ENCODE peak calls at places on chromosomes 2 and 18, in five cellular contexts. O is lower lobe of right lung, V is tibial artery, X is mesenteric fat pad, B is body of pancreas. I is an unnamed sample.

GRCh38 chr2:47354013-47354816 is 48.7 kb upstream of the MSH2 start:
- DNase-seq in O (no peak), V (no peak), X (peak), B (no peak), I (no peak)

GRCh38 chr2:71463342-71463654 is 9.9 kb downstream of the DYSF start:
- DNase-seq in O (no peak), V (no peak), X (no peak), B (no peak), I (no peak)

GRCh38 chr2:190488516-190489220 is 45.9 kb downstream of the NEMP2 start:
- DNase-seq in O (no peak), V (no peak), X (no peak), B (no peak), I (no peak)

GRCh38 chr18:42183746-42184145 is 228.7 kb downstream of the PIK3C3 start:
- DNase-seq in O (no peak), V (no peak), X (no peak), B (no peak), I (no peak)

GRCh38 chr18:44921974-44922373 is 241.3 kb downstream of the SETBP1 start:
- DNase-seq in O (no peak), V (no peak), X (no peak), B (no peak), I (no peak)

GRCh38 chr2:118729760-118730159 is 117.7 kb downstream of the EN1 start:
- DNase-seq in O (no peak), V (no peak), X (no peak), B (no peak), I (no peak)

GRCh38 chr2:28252308-28252707 is 140.3 kb upstream of the FOSL2 start:
- DNase-seq in O (no peak), V (no peak), X (no peak), B (no peak), I (no peak)

GRCh38 chr2:105804266-105804665 is 59.6 kb downstream of the NCK2 start:
- DNase-seq in O (no peak), V (no peak), X (no peak), B (no peak), I (peak)

GRCh38 chr2:29182920-29183319 is 67.7 kb downstream of the CLIP4 start:
- DNase-seq in O (no peak), V (no peak), X (no peak), B (no peak), I (no peak)

GRCh38 chr2:183123117-183123958 is 905 bp upstream of the NUP35 start:
- DNase-seq in O (no peak), V (no peak), X (no peak), B (no peak), I (no peak)

GRCh38 chr2:238701907-238702206 is 146.0 kb upstream of the TWIST2 start:
- DNase-seq in O (no peak), V (no peak), X (no peak), B (no peak), I (no peak)

GRCh38 chr2:239386872-239387445 is 13.9 kb downstream of the HDAC4 start:
- DNase-seq in O (peak), V (no peak), X (no peak), B (no peak), I (no peak)

GRCh38 chr2:118698564-118698963 is 148.9 kb downstream of the EN1 start:
- DNase-seq in O (no peak), V (no peak), X (peak), B (no peak), I (no peak)

GRCh38 chr2:29074401-29074800 is at the start of gene PCARE:
- DNase-seq in O (no peak), V (no peak), X (no peak), B (no peak), I (no peak)

GRCh38 chr2:217167531-217167930 is 307.7 kb upstream of the TNP1 start:
- DNase-seq in O (no peak), V (no peak), X (no peak), B (no peak), I (no peak)

GRCh38 chr18:27363918-27364317 is 178.8 kb upstream of the CHST9 start:
- DNase-seq in O (no peak), V (no peak), X (no peak), B (no peak), I (no peak)

GRCh38 chr18:47316924-47317323 is 65.5 kb upstream of the SKOR2 start:
- DNase-seq in O (no peak), V (no peak), X (no peak), B (no peak), I (no peak)

GRCh38 chr2:20106746-20107145 is 55.3 kb upstream of the LAPTM4A start:
- DNase-seq in O (peak), V (no peak), X (no peak), B (peak), I (no peak)

GRCh38 chr2:48589170-48589767 is 28.4 kb upstream of the GTF2A1L start:
- DNase-seq in O (no peak), V (peak), X (no peak), B (peak), I (peak)

GRCh38 chr2:239040152-239040761 is 192.4 kb downstream of the TWIST2 start:
- DNase-seq in O (no peak), V (no peak), X (no peak), B (no peak), I (no peak)

GRCh38 chr2:216887132-216887531 is 27.3 kb upstream of the TNP1 start:
- DNase-seq in O (no peak), V (no peak), X (no peak), B (no peak), I (no peak)

GRCh38 chr18:31686572-31686971 is 2.2 kb upstream of the B4GALT6 start:
- DNase-seq in O (no peak), V (no peak), X (no peak), B (no peak), I (no peak)

GRCh38 chr2:191910518-191910917 is 63.6 kb upstream of the CAVIN2 start:
- DNase-seq in O (no peak), V (no peak), X (no peak), B (no peak), I (no peak)

GRCh38 chr2:219126555-219126954 is 34.1 kb downstream of the NHEJ1 start:
- DNase-seq in O (no peak), V (no peak), X (no peak), B (peak), I (no peak)

GRCh38 chr18:39232937-39233336 is 1667.3 kb upstream of the CELF4 start:
- DNase-seq in O (no peak), V (no peak), X (no peak), B (no peak), I (no peak)

GRCh38 chr2:226080323-226080722 is 680.8 kb downstream of the NYAP2 start:
- DNase-seq in O (no peak), V (no peak), X (no peak), B (no peak), I (no peak)

GRCh38 chr2:29697715-29698114 is 223.7 kb downstream of the ALK start:
- DNase-seq in O (no peak), V (no peak), X (no peak), B (no peak), I (no peak)

GRCh38 chr2:63438171-63438570 is 150.1 kb downstream of the WDPCP start:
- DNase-seq in O (no peak), V (no peak), X (no peak), B (no peak), I (no peak)

GRCh38 chr2:131016826-131017596 is 76.2 kb downstream of the FAM168B start:
- DNase-seq in O (no peak), V (no peak), X (no peak), B (peak), I (no peak)

GRCh38 chr2:111121873-111122630 is 1.3 kb downstream of the BCL2L11 start:
- DNase-seq in O (peak), V (peak), X (peak), B (peak), I (no peak)

GRCh38 chr2:46770622-46771021 is 145.0 kb downstream of the MCFD2 start:
- DNase-seq in O (no peak), V (no peak), X (no peak), B (no peak), I (no peak)

GRCh38 chr2:236112466-236112865 is 55.7 kb downstream of the GBX2 start:
- DNase-seq in O (no peak), V (no peak), X (no peak), B (no peak), I (no peak)

GRCh38 chr18:59802031-59802430 is 97.8 kb upstream of the PMAIP1 start:
- DNase-seq in O (no peak), V (no peak), X (no peak), B (no peak), I (no peak)

GRCh38 chr2:226977775-226978190 is 141.9 kb downstream of the RHBDD1 start:
- DNase-seq in O (no peak), V (no peak), X (no peak), B (no peak), I (no peak)

GRCh38 chr2:46334389-46335345 is 37.5 kb downstream of the EPAS1 start:
- DNase-seq in O (no peak), V (no peak), X (no peak), B (no peak), I (no peak)

GRCh38 chr2:128756372-128756730 is 437.7 kb upstream of the HS6ST1 start:
- DNase-seq in O (no peak), V (no peak), X (peak), B (peak), I (no peak)

GRCh38 chr2:19879115-19879514 is 22.7 kb downstream of the TTC32 start:
- DNase-seq in O (no peak), V (no peak), X (peak), B (no peak), I (no peak)

GRCh38 chr2:171289938-171290480 is 129.3 kb upstream of the TLK1 start:
- DNase-seq in O (no peak), V (no peak), X (no peak), B (no peak), I (no peak)

GRCh38 chr18:44564922-44565321 is 115.8 kb upstream of the SETBP1 start:
- DNase-seq in O (no peak), V (no peak), X (no peak), B (no peak), I (no peak)

GRCh38 chr2:26559556-26559955 is 81.6 kb downstream of the CIB4 start:
- DNase-seq in O (no peak), V (no peak), X (peak), B (no peak), I (no peak)

I was measured in NCI-H187 treated with DMSO at 0.1 percent for 48 hours.